ENCODE peak calls at places on chromosomes 2 and 18, in nine cellular contexts. O is anterior cingulate cortex; L is stimulated activated CD8-positive, alpha-beta memory T cell treated with anti-CD3 and anti-CD28 coated beads, Interleukin-2, amount 100 ng/mL, for 48 hours; T is hippocampal formation; C is colonic mucosa; B is amniotic stem cell; M is renal cortical epithelial cell; R is NCI-H1092 treated with DMSO at 0.1 percent for 48 hours; P is NCI-H82. N is an unnamed sample.

GRCh38 chr18:74388227-74388626 is 68.9 kb downstream of the DIPK1C start:
- DNase-seq in O (no peak), L (no peak), T (no peak), C (no peak), B (no peak), M (peak), R (no peak), P (no peak), N (no peak)

GRCh38 chr18:45334188-45334587 is 281.1 kb upstream of the SLC14A2 start:
- DNase-seq in O (no peak), L (no peak), T (no peak), C (no peak), B (no peak), M (no peak), R (no peak), P (no peak), N (no peak)

GRCh38 chr2:53403836-53404413 is 363.7 kb upstream of the CHAC2 start:
- DNase-seq in O (no peak), L (no peak), T (no peak), C (no peak), B (peak), M (peak), R (no peak), P (no peak), N (no peak)

GRCh38 chr2:54047076-54047475 is 68.3 kb upstream of the ACYP2 start:
- DNase-seq in O (no peak), L (no peak), T (no peak), C (no peak), B (no peak), M (no peak), R (no peak), P (no peak), N (no peak)

GRCh38 chr2:208025814-208026184 is 472 bp upstream of the PLEKHM3 start:
- DNase-seq in O (no peak), L (peak), T (no peak), C (no peak), B (no peak), M (peak), R (no peak), P (peak), N (no peak)

GRCh38 chr2:172293952-172294351 is 133.4 kb upstream of the ITGA6 start:
- DNase-seq in O (no peak), L (no peak), T (no peak), C (peak), B (no peak), M (peak), R (no peak), P (peak), N (no peak)

GRCh38 chr2:198186257-198186656 is 381.9 kb downstream of the PLCL1 start:
- DNase-seq in O (no peak), L (no peak), T (no peak), C (no peak), B (no peak), M (no peak), R (no peak), P (no peak), N (no peak)

GRCh38 chr2:175707322-175707721 is 294.7 kb downstream of the LNPK start:
- DNase-seq in O (no peak), L (no peak), T (no peak), C (no peak), B (no peak), M (no peak), R (no peak), P (no peak), N (no peak)

GRCh38 chr2:208370881-208371633 is 35.5 kb upstream of the PTH2R start:
- DNase-seq in O (no peak), L (no peak), T (no peak), C (no peak), B (no peak), M (peak), R (no peak), P (no peak), N (no peak)

GRCh38 chr18:13026583-13027270 is 35.6 kb downstream of the CEP192 start:
- DNase-seq in O (no peak), L (no peak), T (no peak), C (no peak), B (no peak), M (no peak), R (no peak), P (no peak), N (no peak)

GRCh38 chr2:42794271-42795046 is 2.1 kb upstream of the HAAO start:
- DNase-seq in O (no peak), L (no peak), T (no peak), C (no peak), B (no peak), M (peak), R (no peak), P (peak), N (no peak)

GRCh38 chr18:11504962-11505361 is 104.4 kb upstream of the SLC35G4 start:
- DNase-seq in O (no peak), L (no peak), T (no peak), C (no peak), B (no peak), M (no peak), R (no peak), P (no peak), N (no peak)

GRCh38 chr2:208001924-208002323 is 23.4 kb downstream of the PLEKHM3 start:
- DNase-seq in O (no peak), L (no peak), T (no peak), C (no peak), B (no peak), M (no peak), R (no peak), P (no peak), N (no peak)

GRCh38 chr2:205700331-205701132 is 18.2 kb downstream of the NRP2 start:
- DNase-seq in O (no peak), L (no peak), T (peak), C (no peak), B (peak), M (peak), R (no peak), P (no peak), N (peak)

GRCh38 chr2:191866675-191867506 is 20.0 kb upstream of the CAVIN2 start:
- DNase-seq in O (no peak), L (no peak), T (no peak), C (peak), B (peak), M (peak), R (no peak), P (no peak), N (no peak)